ENCODE peak calls at places on chromosomes 13 and 19, in four cellular contexts. O, V, F and L are unnamed samples.

GRCh38 chr19:41545547-41545946 is 30.4 kb upstream of the CEACAM21 start:
- DNase-seq in F (no peak), O (no peak), V (no peak), L (no peak)

GRCh38 chr13:45055198-45055901 is 65.0 kb upstream of the GTF2F2 start:
- DNase-seq in O (peak; percentile 67), F (peak; percentile 30), V (no peak), L (peak; percentile 4)

GRCh38 chr19:913080-913748 is at the start of gene R3HDM4:
- DNase-seq in O (no peak), F (peak; percentile 86), V (peak; percentile 97), L (peak; percentile 80)

GRCh38 chr19:8580710-8581281 is 3.6 kb upstream of the MYO1F start:
- DNase-seq in O (no peak), V (peak; percentile 94), F (peak; percentile 85), L (peak; percentile 73)

GRCh38 chr13:96029002-96029401 is 24.2 kb downstream of the UGGT2 start:
- DNase-seq in F (no peak), V (no peak), O (no peak), L (no peak)

GRCh38 chr13:113935081-113935511 is 38.8 kb downstream of the C13orf46 start:
- DNase-seq in F (no peak), V (peak; percentile 63), O (no peak), L (no peak)

GRCh38 chr19:28535352-28535775 is 677.6 kb downstream of the UQCRFS1 start:
- DNase-seq in O (no peak), V (no peak), F (no peak), L (no peak)

GRCh38 chr13:91078093-91078679 is 269.3 kb upstream of the MIR17HG start:
- DNase-seq in F (no peak), V (no peak), O (no peak), L (no peak)

GRCh38 chr13:51802601-51803000 is 1.4 kb downstream of the DHRS12 start:
- DNase-seq in V (no peak), F (no peak), O (no peak), L (no peak)

GRCh38 chr13:111401755-111402154 is 81.3 kb downstream of the TEX29 start:
- DNase-seq in F (no peak), O (no peak), V (peak; percentile 34), L (no peak)

GRCh38 chr13:73691891-73692290 is 442.3 kb downstream of the KLF12 start:
- DNase-seq in V (no peak), F (no peak), O (no peak), L (no peak)

GRCh38 chr19:41904118-41904870 is 21.3 kb downstream of the ARHGEF1 start:
- DNase-seq in V (peak; percentile 87), O (no peak), F (peak; percentile 93), L (peak; percentile 91)

GRCh38 chr13:63910406-63910957 is 2494.8 kb upstream of the PCDH20 start:
- DNase-seq in V (no peak), O (no peak), F (no peak), L (no peak)

GRCh38 chr19:58492265-58492664 is 16.1 kb downstream of the ZNF446 start:
- DNase-seq in O (no peak), F (no peak), V (peak; percentile 34), L (no peak)

GRCh38 chr19:40689339-40690049 is 957 bp downstream of the NUMBL start:
- DNase-seq in O (no peak), V (peak; percentile 80), F (peak; percentile 29), L (no peak)

GRCh38 chr13:90750021-90750420 is 597.5 kb upstream of the MIR17HG start:
- DNase-seq in F (no peak), O (no peak), V (no peak), L (no peak)

GRCh38 chr19:3479819-3480215 is 508 bp downstream of the SMIM24 start:
- DNase-seq in V (no peak), O (no peak), F (peak; percentile 55), L (no peak)

GRCh38 chr19:46886546-46887239 is 25.9 kb downstream of the ARHGAP35 start:
- DNase-seq in O (no peak), V (no peak), F (no peak), L (no peak)

GRCh38 chr19:46892252-46893179 is 31.7 kb downstream of the ARHGAP35 start:
- DNase-seq in F (no peak), O (no peak), V (no peak), L (no peak)

GRCh38 chr19:46887240-46887782 is 26.5 kb downstream of the ARHGAP35 start:
- DNase-seq in O (no peak), V (no peak), F (no peak), L (no peak)

GRCh38 chr19:46885411-46885810 is 24.6 kb downstream of the ARHGAP35 start:
- DNase-seq in F (no peak), O (no peak), V (no peak), L (no peak)

DNA sequence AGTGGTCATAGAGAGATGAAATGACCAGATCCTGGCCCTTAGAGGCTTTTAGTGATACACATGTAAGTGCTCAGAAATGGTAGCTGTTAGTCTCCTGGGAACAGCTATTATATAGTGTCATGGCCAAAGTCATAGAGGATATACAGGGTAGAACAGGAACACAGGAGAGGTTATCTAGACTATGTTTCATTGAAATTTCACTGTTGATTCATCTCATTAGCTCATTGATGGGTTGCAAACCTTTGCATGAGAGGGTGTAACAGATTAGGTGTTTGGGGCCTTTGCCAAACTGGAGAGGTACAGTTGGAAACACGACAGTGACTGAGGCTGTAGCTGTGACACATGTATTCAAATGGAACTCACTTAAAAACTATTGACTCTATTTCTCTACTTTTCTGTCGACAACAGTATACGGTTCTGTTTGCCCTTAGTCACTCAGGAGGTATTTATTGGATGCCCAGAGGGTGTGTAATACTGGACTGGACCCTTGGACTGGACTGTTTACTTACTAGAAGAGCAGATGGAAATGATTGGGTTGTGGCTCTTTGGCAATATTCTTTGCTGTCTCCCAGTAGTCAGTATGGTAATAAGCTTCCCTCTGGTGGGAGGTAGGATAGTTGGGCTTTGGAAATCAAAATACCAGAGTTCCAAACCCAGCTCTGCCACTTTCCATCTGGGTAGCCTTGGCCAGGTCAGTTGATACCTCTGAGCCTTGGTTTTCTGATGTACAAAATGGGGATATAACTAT is 29.8 kb downstream of the ARHGAP35 start:
- DNase-seq in V (no peak), O (peak; percentile 72), F (peak; percentile 45), L (peak; percentile 53)
- TF ChIP-seq CTCF in V (no peak), O (no peak), F (no peak), L (no peak)

GRCh38 chr19:38532939-38533338 is 84.8 kb downstream of the MAP4K1 start:
- DNase-seq in O (no peak), V (no peak), F (no peak), L (no peak)
- TF ChIP-seq CTCF in O (no peak), V (no peak), F (no peak), L (no peak)

GRCh38 chr13:39602614-39603366 is at the start of gene LHFPL6:
- DNase-seq in V (peak; percentile 92), O (peak; percentile 41), F (peak; percentile 73), L (peak; percentile 36)
- TF ChIP-seq CTCF in V (no peak), O (peak; percentile 60), F (no peak), L (no peak)

GRCh38 chr19:32041681-32042292 is 303.6 kb upstream of the ZNF507 start:
- DNase-seq in V (no peak), F (peak; percentile 49), O (no peak), L (no peak)
- TF ChIP-seq CTCF in V (peak; percentile 55), F (peak; percentile 73), O (peak; percentile 76), L (no peak)

GRCh38 chr19:50994129-50994528 is 7.3 kb downstream of the KLK8 start:
- DNase-seq in F (no peak), O (no peak), V (no peak), L (no peak)
- TF ChIP-seq CTCF in F (no peak), O (no peak), V (no peak), L (no peak)

GRCh38 chr19:14472202-14472961 is 2.8 kb downstream of the PTGER1 start:
- DNase-seq in F (peak; percentile 85), V (peak; percentile 95), O (no peak), L (peak; percentile 69)

GRCh38 chr19:14473073-14473790 is 1.9 kb downstream of the PTGER1 start:
- DNase-seq in O (no peak), V (peak; percentile 81), F (no peak), L (no peak)

GRCh38 chr19:14475251-14476073 is at the start of gene PTGER1:
- DNase-seq in O (no peak), F (peak; percentile 42), V (peak; percentile 74), L (no peak)

GRCh38 chr19:14474827-14475226 is 327 bp downstream of the PTGER1 start:
- DNase-seq in F (no peak), V (no peak), O (no peak), L (no peak)

GRCh38 chr19:14473915-14474578 is 1.1 kb downstream of the PTGER1 start:
- DNase-seq in V (peak; percentile 87), F (peak; percentile 58), O (no peak), L (no peak)
- TF ChIP-seq CTCF in V (no peak), F (no peak), O (no peak), L (no peak)

GRCh38 chr13:37640499-37640898 is 41.9 kb upstream of the POSTN start:
- DNase-seq in F (no peak), O (peak; percentile 55), V (no peak), L (peak; percentile 28)
- TF ChIP-seq CTCF in F (no peak), O (peak; percentile 76), V (no peak), L (no peak)

GRCh38 chr19:1922803-1923202 is 17.6 kb downstream of the ADAT3 start:
- DNase-seq in V (no peak), O (no peak), F (no peak), L (no peak)

GRCh38 chr19:1923319-1923718 is 17.7 kb upstream of the CSNK1G2 start:
- DNase-seq in F (no peak), V (no peak), O (no peak), L (no peak)

GRCh38 chr19:1925544-1925943 is 15.4 kb upstream of the CSNK1G2 start:
- DNase-seq in V (no peak), O (no peak), F (no peak), L (no peak)

GRCh38 chr19:1921825-1922224 is 16.6 kb downstream of the ADAT3 start:
- DNase-seq in O (no peak), F (no peak), V (no peak), L (no peak)

GRCh38 chr19:1924320-1924961 is 16.5 kb upstream of the CSNK1G2 start:
- DNase-seq in V (no peak), O (no peak), F (no peak), L (no peak)
- TF ChIP-seq CTCF in V (no peak), O (no peak), F (no peak), L (no peak)